ENCODE peak calls at places on chromosomes 11 and 22, in six cellular contexts. G, N, S, E, X and A are unnamed samples.

GRCh38 chr11:125410091-125410490 is 86.0 kb downstream of the FEZ1 start:
- DNase-seq in G (no peak), N (peak), S (no peak), X (no peak), E (no peak), A (no peak)

GRCh38 chr11:73248526-73249185 is 23.5 kb upstream of the P2RY6 start:
- DNase-seq in X (no peak), N (no peak), G (no peak), S (no peak), E (no peak), A (no peak)

GRCh38 chr11:721913-722811 is 16.1 kb downstream of the EPS8L2 start:
- DNase-seq in E (no peak), N (no peak), X (peak), S (no peak), G (no peak), A (no peak)

GRCh38 chr11:120224872-120225371 is 14.1 kb downstream of the OAF start:
- DNase-seq in S (no peak), X (no peak), N (no peak), G (no peak), E (no peak), A (no peak)

GRCh38 chr11:102453286-102453797 is 777 bp upstream of the TMEM123 start:
- DNase-seq in S (peak), E (no peak), X (peak), N (no peak), G (no peak), A (no peak)

GRCh38 chr11:79290766-79291165 is 150.1 kb downstream of the TENM4 start:
- DNase-seq in G (no peak), N (no peak), S (no peak), E (no peak), X (no peak), A (no peak)

GRCh38 chr22:37021710-37022482 is 2.4 kb downstream of the MPST start:
- DNase-seq in S (no peak), E (no peak), N (peak), G (no peak), X (peak), A (peak)

GRCh38 chr11:67504950-67505561 is at the start of gene PITPNM1:
- DNase-seq in S (peak), N (peak), G (peak), E (no peak), X (no peak), A (peak)

GRCh38 chr22:38080847-38081635 is 2.9 kb downstream of the SLC16A8 start:
- DNase-seq in G (no peak), E (no peak), S (no peak), X (no peak), N (peak), A (peak)

GRCh38 chr11:77065878-77066228 is 918 bp upstream of the CAPN5 start:
- DNase-seq in N (peak), X (no peak), S (peak), G (no peak), E (no peak), A (peak)

GRCh38 chr11:65861165-65861505 is 902 bp downstream of the MUS81 start:
- DNase-seq in S (no peak), X (no peak), E (no peak), G (no peak), N (no peak), A (no peak)

GRCh38 chr22:47540011-47540410 is 777.6 kb downstream of the TBC1D22A start:
- DNase-seq in X (no peak), G (no peak), N (no peak), E (no peak), S (no peak), A (no peak)

GRCh38 chr11:1064167-1064566 is 10.5 kb upstream of the MUC2 start:
- DNase-seq in G (no peak), N (no peak), E (no peak), S (no peak), X (no peak), A (no peak)

GRCh38 chr11:1508986-1509385 is 22.4 kb upstream of the MOB2 start:
- DNase-seq in X (no peak), N (no peak), E (no peak), S (no peak), G (no peak), A (no peak)

GRCh38 chr22:23144432-23144831 is 845 bp upstream of the RAB36 start:
- DNase-seq in G (no peak), N (no peak), E (no peak), X (no peak), S (no peak), A (no peak)

GRCh38 chr22:23140385-23140784 is 1.4 kb downstream of the RSPH14 start:
- DNase-seq in X (peak), N (no peak), E (no peak), G (no peak), S (no peak), A (no peak)

GRCh38 chr22:23144926-23145906 is at the start of gene RAB36:
- DNase-seq in E (peak), X (peak), N (peak), G (peak), S (peak), A (peak)

GRCh38 chr22:23143119-23143518 is 1.3 kb upstream of the RSPH14 start:
- DNase-seq in E (no peak), S (no peak), N (no peak), X (no peak), G (no peak), A (no peak)

DNA sequence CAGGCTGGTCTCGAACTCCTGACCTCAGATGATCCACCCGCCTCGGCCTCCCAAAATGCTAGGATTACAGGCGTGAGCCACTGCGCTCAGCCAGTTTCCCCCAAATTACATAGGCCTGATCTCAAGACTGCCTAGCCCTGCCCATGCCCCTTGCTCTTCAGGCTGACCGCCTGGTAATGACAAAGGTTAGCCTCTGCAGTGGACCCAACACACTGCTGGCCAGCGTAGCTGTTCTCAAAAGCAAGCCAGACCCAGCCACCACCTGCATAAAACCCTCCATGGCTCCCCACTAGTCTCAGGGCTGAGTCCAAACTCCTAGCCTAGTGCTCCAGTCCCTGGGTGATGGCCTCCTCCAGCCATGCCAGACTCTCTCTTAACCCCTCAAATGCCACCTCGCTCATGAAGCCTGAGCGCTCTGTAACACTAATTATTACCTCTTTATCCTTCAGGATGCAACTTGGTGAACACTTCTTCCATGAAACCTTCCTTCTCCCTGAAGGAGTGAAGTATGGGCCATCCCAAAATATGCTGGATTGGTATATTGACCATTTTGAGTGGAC is 836 bp upstream of the RSPH14 start:
- DNase-seq in G (no peak), S (no peak), N (no peak), E (no peak), X (no peak), A (no peak)
- H3K4me3 ChIP-seq in G (peak), S (no peak), N (no peak), E (no peak), X (no peak), A (no peak)

GRCh38 chr11:113181094-113181493 is 133.3 kb upstream of the TTC12 start:
- DNase-seq in S (no peak), X (peak), G (no peak), E (no peak), N (no peak), A (no peak)

GRCh38 chr11:113178671-113179070 is 135.7 kb upstream of the TTC12 start:
- DNase-seq in S (no peak), N (no peak), X (no peak), E (no peak), G (no peak), A (no peak)

GRCh38 chr11:113179181-113179701 is 135.1 kb upstream of the TTC12 start:
- DNase-seq in X (no peak), E (no peak), S (no peak), N (no peak), G (no peak), A (no peak)

GRCh38 chr11:113184498-113184897 is 129.9 kb upstream of the TTC12 start:
- DNase-seq in X (no peak), G (no peak), E (peak), N (peak), S (no peak), A (peak)

GRCh38 chr11:113182288-113182687 is 132.1 kb upstream of the TTC12 start:
- DNase-seq in S (no peak), E (no peak), X (no peak), G (no peak), N (no peak), A (no peak)
- TF ChIP-seq CTCF in S (no peak), E (no peak), X (no peak), G (no peak), N (no peak), A (no peak)

GRCh38 chr11:118304809-118305248 is 299 bp downstream of the CD3E start:
- DNase-seq in N (no peak), S (no peak), G (no peak), X (no peak), E (no peak), A (no peak)

GRCh38 chr11:118304227-118304808 is at the start of gene CD3E:
- DNase-seq in E (no peak), N (no peak), G (no peak), X (peak), S (no peak), A (no peak)

GRCh38 chr11:118306556-118306955 is 2.0 kb downstream of the CD3E start:
- DNase-seq in S (no peak), N (no peak), X (no peak), E (no peak), G (no peak), A (no peak)

GRCh38 chr11:118305726-118306125 is 1.2 kb downstream of the CD3E start:
- DNase-seq in S (no peak), N (no peak), G (no peak), E (no peak), X (no peak), A (no peak)

DNA sequence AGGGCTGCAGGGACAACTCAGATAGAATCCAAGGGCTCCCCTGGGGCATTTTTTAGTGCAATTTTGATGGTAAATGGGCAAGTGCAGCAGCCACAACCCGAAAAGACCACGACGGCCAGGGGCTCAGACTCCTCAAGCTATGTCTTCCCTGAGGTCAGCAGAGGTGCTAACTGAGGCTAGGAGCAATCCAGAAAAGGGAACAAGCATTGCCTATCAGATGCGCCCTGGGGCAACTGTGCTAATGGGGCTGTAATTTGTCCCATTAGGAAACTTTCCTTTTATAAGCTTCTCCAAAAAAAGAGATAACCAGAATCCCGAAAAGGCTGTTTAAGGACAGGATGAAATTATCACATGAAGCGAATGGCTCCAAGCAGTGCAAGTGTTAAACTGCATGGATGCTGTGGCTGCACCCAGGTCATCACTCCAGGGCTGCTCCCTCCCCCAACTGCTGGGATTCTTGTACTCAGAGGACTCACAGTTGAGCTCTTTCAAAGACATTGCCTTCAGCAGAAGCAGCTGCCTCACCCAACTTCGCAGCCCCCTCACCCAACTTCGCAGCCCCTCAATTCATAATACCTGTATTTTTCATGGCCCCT is 2.8 kb upstream of the CD3E start:
- DNase-seq in X (no peak), G (no peak), S (no peak), N (no peak), E (no peak), A (no peak)
- H3K4me3 ChIP-seq in X (no peak), G (no peak), S (no peak), N (no peak), E (no peak), A (no peak)

GRCh38 chr22:46419754-46420571 is 84.4 kb downstream of the TRMU start:
- DNase-seq in X (no peak), N (no peak), S (no peak), G (no peak), E (no peak), A (no peak)
- TF ChIP-seq CTCF in X (no peak), N (no peak), S (no peak), G (no peak), E (no peak), A (no peak)

GRCh38 chr22:49849161-49850020 is 4.3 kb upstream of the ZBED4 start:
- DNase-seq in S (no peak), N (no peak), E (no peak), G (no peak), X (no peak), A (no peak)
- H3K4me3 ChIP-seq in S (peak), N (peak), E (peak), G (peak), X (no peak), A (no peak)

GRCh38 chr11:35166369-35167360 is 27.7 kb downstream of the CD44 start:
- DNase-seq in X (peak), E (peak), G (peak), N (peak), S (no peak), A (peak)
- TF ChIP-seq CTCF in X (peak), E (peak), G (no peak), N (no peak), S (no peak), A (no peak)

GRCh38 chr22:43413826-43414225 is 2.0 kb downstream of the MPPED1 start:
- DNase-seq in N (no peak), G (no peak), E (no peak), X (no peak), S (no peak), A (no peak)
- H3K4me3 ChIP-seq in N (no peak), G (no peak), E (no peak), X (no peak), S (no peak), A (no peak)